ENCODE peak calls at places on chromosomes 13 and 19, in ten cellular contexts. X, H, C, U, R, B, A, T, D and E are unnamed samples.

GRCh38 chr19:29128203-29128602 is 84.7 kb downstream of the UQCRFS1 start:
- DNase-seq in X (no peak), H (no peak), C (no peak), U (no peak), R (no peak), B (no peak), A (no peak), T (no peak), D (no peak), E (no peak)

GRCh38 chr19:56994251-56995017 is 125.4 kb upstream of the USP29 start:
- DNase-seq in X (no peak), H (no peak), C (no peak), U (no peak), R (no peak), B (no peak), A (no peak), T (no peak), D (no peak), E (no peak)

GRCh38 chr13:111383591-111384440 is 63.4 kb downstream of the TEX29 start:
- DNase-seq in X (no peak), H (no peak), C (no peak), U (no peak), R (no peak), B (no peak), A (no peak), T (no peak), D (no peak), E (no peak)

GRCh38 chr13:113935081-113935511 is 38.8 kb downstream of the C13orf46 start:
- DNase-seq in X (peak; percentile 14), H (no peak), C (no peak), U (no peak), R (no peak), B (peak; percentile 40), A (peak; percentile 45), T (peak; percentile 43), D (no peak), E (no peak)

GRCh38 chr13:71912524-71912923 is 45.5 kb upstream of the DACH1 start:
- DNase-seq in X (no peak), H (no peak), C (no peak), U (no peak), R (no peak), B (no peak), A (no peak), T (no peak), D (no peak), E (no peak)

GRCh38 chr13:41268764-41269163 is 5.4 kb upstream of the MTRF1 start:
- DNase-seq in X (no peak), H (no peak), C (no peak), U (no peak), R (peak; percentile 20), B (no peak), A (no peak), T (peak; percentile 59), D (no peak), E (no peak)

GRCh38 chr19:29699861-29700260 is 15.2 kb downstream of the C19orf12 start:
- DNase-seq in X (no peak), H (no peak), C (no peak), U (no peak), R (no peak), B (no peak), A (no peak), T (no peak), D (no peak), E (no peak)

GRCh38 chr19:53659292-53659691 is 27.5 kb downstream of the DPRX start:
- DNase-seq in X (no peak), H (peak; percentile 15), C (peak; percentile 17), U (no peak), R (no peak), B (no peak), A (no peak), T (peak; percentile 80), D (no peak), E (peak; percentile 9)

GRCh38 chr19:5624154-5624663 is 1.3 kb downstream of the SAFB start:
- DNase-seq in X (peak; percentile 37), H (peak; percentile 50), C (no peak), U (peak; percentile 42), R (peak; percentile 59), B (peak; percentile 58), A (peak; percentile 71), T (peak; percentile 39), D (no peak), E (no peak)

GRCh38 chr13:47372742-47373141 is 475.9 kb upstream of the HTR2A start:
- DNase-seq in X (no peak), H (no peak), C (no peak), U (no peak), R (no peak), B (no peak), A (no peak), T (no peak), D (no peak), E (no peak)

GRCh38 chr19:38655148-38655824 is 7.8 kb downstream of the ACTN4 start:
- DNase-seq in X (no peak), H (no peak), C (no peak), U (no peak), R (no peak), B (no peak), A (no peak), T (no peak), D (no peak), E (no peak)

GRCh38 chr13:76293346-76293745 is 592.9 kb downstream of the KCTD12 start:
- DNase-seq in X (no peak), H (no peak), C (no peak), U (no peak), R (peak; percentile 89), B (no peak), A (no peak), T (no peak), D (no peak), E (no peak)

GRCh38 chr13:20106751-20107150 is 54.1 kb downstream of the GJA3 start:
- DNase-seq in X (no peak), H (no peak), C (no peak), U (no peak), R (no peak), B (no peak), A (no peak), T (no peak), D (no peak), E (no peak)

GRCh38 chr19:6018786-6019185 is 40.8 kb upstream of the RANBP3 start:
- DNase-seq in X (no peak), H (no peak), C (no peak), U (no peak), R (no peak), B (peak; percentile 37), A (no peak), T (peak; percentile 70), D (no peak), E (no peak)

GRCh38 chr13:113500530-113501265 is 10.2 kb upstream of the DCUN1D2 start:
- DNase-seq in X (no peak), H (no peak), C (no peak), U (no peak), R (no peak), B (no peak), A (no peak), T (no peak), D (no peak), E (no peak)

GRCh38 chr13:48873598-48873997 is 102.1 kb upstream of the FNDC3A start:
- DNase-seq in X (no peak), H (no peak), C (no peak), U (no peak), R (no peak), B (no peak), A (no peak), T (peak; percentile 18), D (no peak), E (no peak)

GRCh38 chr13:31625115-31625514 is 114.2 kb upstream of the RXFP2 start:
- DNase-seq in X (no peak), H (no peak), C (no peak), U (no peak), R (peak; percentile 39), B (no peak), A (no peak), T (no peak), D (no peak), E (no peak)

GRCh38 chr13:78978381-78978998 is 319.5 kb upstream of the OBI1 start:
- DNase-seq in X (peak; percentile 14), H (peak; percentile 17), C (peak; percentile 66), U (peak; percentile 51), R (peak; percentile 70), B (no peak), A (no peak), T (peak; percentile 65), D (peak; percentile 16), E (peak; percentile 11)

GRCh38 chr13:108855737-108856387 is 226.5 kb downstream of the MYO16 start:
- DNase-seq in X (no peak), H (no peak), C (no peak), U (no peak), R (no peak), B (no peak), A (no peak), T (no peak), D (no peak), E (no peak)
- H3K27ac ChIP-seq in X (no peak overlapping the region), H (no peak overlapping the region), C (no peak overlapping the region), U (no peak overlapping the region), R (no peak overlapping the region), B (no peak overlapping the region), A (no peak overlapping the region), T (no peak overlapping the region), D (no peak overlapping the region), E (no peak overlapping the region)

GRCh38 chr19:46862974-46863632 is 2.3 kb downstream of the ARHGAP35 start:
- DNase-seq in X (peak; percentile 8), H (no peak), C (peak; percentile 25), U (no peak), R (no peak), B (no peak), A (no peak), T (no peak), D (no peak), E (no peak)
- H3K27ac ChIP-seq in X (peak overlapping the region; percentile 97), H (no peak overlapping the region), C (no peak overlapping the region), U (peak overlapping the region; percentile 74), R (no peak overlapping the region), B (no peak overlapping the region), A (peak overlapping the region; percentile 95), T (peak overlapping the region; percentile 47), D (no peak overlapping the region), E (peak overlapping the region; percentile 28)

DNA sequence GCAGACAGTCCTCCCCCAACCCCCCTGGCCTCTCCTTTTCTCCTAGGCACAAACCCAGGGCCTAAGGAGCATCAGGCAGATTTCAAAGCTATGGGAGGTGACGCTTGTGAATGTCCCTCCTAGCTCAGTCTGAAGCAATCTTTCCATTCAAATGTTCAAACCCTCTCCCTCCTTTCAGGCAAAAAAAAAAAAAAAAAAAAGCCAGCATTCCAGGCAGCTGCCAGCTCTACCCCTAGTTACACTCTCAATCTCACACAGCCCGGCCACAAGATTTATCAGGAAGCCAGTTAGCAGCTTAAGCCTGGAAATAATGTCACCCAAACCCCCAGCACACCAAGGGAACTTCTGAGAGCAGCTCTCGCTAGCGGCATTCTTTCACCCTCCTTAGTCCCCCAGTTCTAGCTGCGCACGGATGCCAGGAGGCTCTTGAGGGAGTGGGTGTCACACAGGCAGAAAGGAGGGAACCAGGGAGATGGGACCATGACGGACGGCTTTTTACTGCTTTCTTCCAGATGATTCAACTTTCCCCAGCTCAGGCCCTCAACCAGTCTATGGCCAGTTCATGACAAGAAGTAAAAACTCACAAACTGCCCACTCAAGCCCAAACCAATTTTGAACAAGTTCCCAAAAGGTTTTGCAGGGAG is 6.3 kb downstream of the SH3GL1 start:
- DNase-seq in X (no peak), H (no peak), C (no peak), U (no peak), R (peak; percentile 61), B (no peak), A (no peak), T (peak; percentile 76), D (no peak), E (no peak)
- H3K27ac ChIP-seq in X (peak overlapping the region; percentile 14), H (no peak overlapping the region), C (no peak overlapping the region), U (peak overlapping the region; percentile 5), R (peak overlapping the region; percentile 62), B (no peak overlapping the region), A (no peak overlapping the region), T (peak overlapping the region; percentile 93), D (no peak overlapping the region), E (no peak overlapping the region)

GRCh38 chr13:44305216-44305615 is 68.4 kb upstream of the SERP2 start:
- DNase-seq in X (no peak), H (no peak), C (no peak), U (no peak), R (no peak), B (no peak), A (no peak), T (peak; percentile 16), D (no peak), E (no peak)
- H3K27ac ChIP-seq in X (peak overlapping the region; percentile 92), H (no peak overlapping the region), C (no peak overlapping the region), U (peak overlapping the region; percentile 21), R (peak overlapping the region; percentile 100), B (no peak overlapping the region), A (no peak overlapping the region), T (no peak overlapping the region), D (no peak overlapping the region), E (peak overlapping the region; percentile 19)